ENCODE peak calls at places on chromosomes 1 and 21, in four cellular contexts. One of them, this sample, is unnamed.

GRCh38 chr1:219917851-219918466 is 10.4 kb downstream of the SLC30A10 start:
- DNase-seq in activated gamma-delta T cell: no peak
- DNase-seq in kidney tubule cell: peak; percentile 88
- DNase-seq in GM12865: no peak
- DNase-seq in this sample: no peak

GRCh38 chr1:214615871-214616270 is 12.9 kb downstream of the CENPF start:
- DNase-seq in GM12865: no peak
- DNase-seq in kidney tubule cell: no peak
- DNase-seq in activated gamma-delta T cell: no peak
- DNase-seq in this sample: no peak

GRCh38 chr1:235199441-235199840 is 38.4 kb upstream of the RBM34 start:
- DNase-seq in activated gamma-delta T cell: no peak
- DNase-seq in GM12865: peak; percentile 16
- DNase-seq in kidney tubule cell: peak; percentile 10
- DNase-seq in this sample: no peak

GRCh38 chr1:33137800-33138199 is 44.0 kb downstream of the TRIM62 start:
- DNase-seq in activated gamma-delta T cell: no peak
- DNase-seq in GM12865: peak; percentile 55
- DNase-seq in kidney tubule cell: no peak
- DNase-seq in this sample: no peak

GRCh38 chr1:2194319-2194897 is at the start of gene FAAP20:
- DNase-seq in kidney tubule cell: peak; percentile 80
- DNase-seq in GM12865: peak; percentile 79
- DNase-seq in activated gamma-delta T cell: peak; percentile 70
- DNase-seq in this sample: peak; percentile 92

GRCh38 chr1:172638885-172639831 is 19.7 kb upstream of the FASLG start:
- DNase-seq in activated gamma-delta T cell: no peak
- DNase-seq in GM12865: peak; percentile 79
- DNase-seq in kidney tubule cell: peak; percentile 99
- DNase-seq in this sample: no peak

GRCh38 chr1:18907021-18907913 is 4.9 kb upstream of the ALDH4A1 start:
- DNase-seq in activated gamma-delta T cell: no peak
- DNase-seq in GM12865: peak; percentile 70
- DNase-seq in kidney tubule cell: peak; percentile 70
- DNase-seq in this sample: peak; percentile 74

GRCh38 chr1:96641292-96641691 is 80.3 kb upstream of the PTBP2 start:
- DNase-seq in kidney tubule cell: no peak
- DNase-seq in GM12865: no peak
- DNase-seq in activated gamma-delta T cell: no peak
- DNase-seq in this sample: no peak

GRCh38 chr1:2811526-2811905 is 10.0 kb upstream of the TTC34 start:
- DNase-seq in GM12865: no peak
- DNase-seq in kidney tubule cell: no peak
- DNase-seq in activated gamma-delta T cell: no peak
- DNase-seq in this sample: no peak

GRCh38 chr1:209667103-209667502 is 8.1 kb upstream of the G0S2 start:
- DNase-seq in activated gamma-delta T cell: no peak
- DNase-seq in kidney tubule cell: no peak
- DNase-seq in GM12865: no peak
- DNase-seq in this sample: no peak

GRCh38 chr1:233005703-233006102 is 55.3 kb downstream of the NTPCR start:
- DNase-seq in kidney tubule cell: peak; percentile 53
- DNase-seq in GM12865: no peak
- DNase-seq in activated gamma-delta T cell: no peak
- DNase-seq in this sample: no peak

GRCh38 chr1:163298340-163298739 is 23.4 kb upstream of the NUF2 start:
- DNase-seq in GM12865: no peak
- DNase-seq in activated gamma-delta T cell: no peak
- DNase-seq in kidney tubule cell: no peak
- DNase-seq in this sample: no peak

GRCh38 chr1:65504263-65504662 is 83.8 kb downstream of the LEPR start:
- DNase-seq in activated gamma-delta T cell: no peak
- DNase-seq in GM12865: no peak
- DNase-seq in kidney tubule cell: no peak
- DNase-seq in this sample: no peak

GRCh38 chr21:15121655-15122120 is 56.9 kb upstream of the NRIP1 start:
- DNase-seq in GM12865: no peak
- DNase-seq in kidney tubule cell: peak; percentile 31
- DNase-seq in activated gamma-delta T cell: no peak
- DNase-seq in this sample: no peak

GRCh38 chr1:40314721-40315238 is 2.3 kb downstream of the COL9A2 start:
- DNase-seq in kidney tubule cell: no peak
- DNase-seq in GM12865: no peak
- DNase-seq in activated gamma-delta T cell: no peak
- DNase-seq in this sample: no peak

GRCh38 chr1:7608628-7609295 is 162.3 kb upstream of the VAMP3 start:
- DNase-seq in activated gamma-delta T cell: no peak
- DNase-seq in kidney tubule cell: peak; percentile 12
- DNase-seq in GM12865: no peak
- DNase-seq in this sample: no peak

GRCh38 chr1:89484097-89485038 is 40.3 kb upstream of the LRRC8B start:
- DNase-seq in GM12865: peak; percentile 12
- DNase-seq in kidney tubule cell: no peak
- DNase-seq in activated gamma-delta T cell: no peak
- DNase-seq in this sample: no peak

GRCh38 chr1:26340047-26340481 is 13.9 kb downstream of the CRYBG2 start:
- DNase-seq in activated gamma-delta T cell: no peak
- DNase-seq in kidney tubule cell: no peak
- DNase-seq in GM12865: no peak
- DNase-seq in this sample: no peak

GRCh38 chr1:226255380-226255779 is 31.9 kb downstream of the MIXL1 start:
- DNase-seq in GM12865: no peak
- DNase-seq in kidney tubule cell: no peak
- DNase-seq in activated gamma-delta T cell: no peak
- DNase-seq in this sample: no peak

GRCh38 chr1:19775317-19775716 is 24.4 kb downstream of the TMCO4 start:
- DNase-seq in activated gamma-delta T cell: no peak
- DNase-seq in GM12865: no peak
- DNase-seq in kidney tubule cell: peak; percentile 33
- DNase-seq in this sample: no peak

This sample was measured in GM13977.